ENCODE peak calls at places on chromosome 1, in seven cellular contexts. One of them, this sample, is unnamed.

GRCh38 chr1:56394298-56394697 is 185.1 kb downstream of the PLPP3 start:
- DNase-seq in AG04450: no peak
- DNase-seq in thyroid gland: peak; percentile 69
- DNase-seq in A549: no peak
- DNase-seq in kidney epithelial cell: no peak
- DNase-seq in NB4: no peak
- DNase-seq in adrenal gland: no peak
- DNase-seq in this sample: no peak

GRCh38 chr1:160108888-160109662 is 6.5 kb upstream of the ATP1A2 start:
- DNase-seq in AG04450: no peak
- DNase-seq in thyroid gland: peak; percentile 26
- DNase-seq in A549: peak; percentile 75
- DNase-seq in kidney epithelial cell: no peak
- DNase-seq in NB4: peak; percentile 68
- DNase-seq in adrenal gland: no peak
- DNase-seq in this sample: peak; percentile 58

GRCh38 chr1:227887697-227888403 is 59.9 kb downstream of the WNT9A start:
- DNase-seq in AG04450: no peak
- DNase-seq in thyroid gland: peak; percentile 62
- DNase-seq in A549: no peak
- DNase-seq in kidney epithelial cell: no peak
- DNase-seq in NB4: no peak
- DNase-seq in adrenal gland: no peak
- DNase-seq in this sample: peak; percentile 8

GRCh38 chr1:64624446-64624766 is 120.5 kb upstream of the RAVER2 start:
- DNase-seq in AG04450: no peak
- DNase-seq in thyroid gland: no peak
- DNase-seq in A549: no peak
- DNase-seq in kidney epithelial cell: peak; percentile 50
- DNase-seq in NB4: no peak
- DNase-seq in adrenal gland: no peak
- DNase-seq in this sample: no peak

GRCh38 chr1:7375329-7375728 is 395.8 kb upstream of the VAMP3 start:
- DNase-seq in AG04450: no peak
- DNase-seq in thyroid gland: no peak
- DNase-seq in A549: no peak
- DNase-seq in kidney epithelial cell: no peak
- DNase-seq in NB4: no peak
- DNase-seq in adrenal gland: no peak
- DNase-seq in this sample: no peak

GRCh38 chr1:113401067-113401466 is 10.8 kb downstream of the MAGI3 start:
- DNase-seq in AG04450: no peak
- DNase-seq in thyroid gland: no peak
- DNase-seq in A549: no peak
- DNase-seq in kidney epithelial cell: no peak
- DNase-seq in NB4: no peak
- DNase-seq in adrenal gland: no peak
- DNase-seq in this sample: no peak

GRCh38 chr1:226990133-226990716 is 50.1 kb downstream of the COQ8A start:
- DNase-seq in AG04450: no peak
- DNase-seq in thyroid gland: peak; percentile 43
- DNase-seq in A549: no peak
- DNase-seq in kidney epithelial cell: no peak
- DNase-seq in NB4: no peak
- DNase-seq in adrenal gland: peak; percentile 78
- DNase-seq in this sample: no peak

GRCh38 chr1:44029260-44029910 is 1.9 kb downstream of the SLC6A9 start:
- DNase-seq in AG04450: no peak
- DNase-seq in thyroid gland: peak; percentile 70
- DNase-seq in A549: peak; percentile 39
- DNase-seq in kidney epithelial cell: no peak
- DNase-seq in NB4: no peak
- DNase-seq in adrenal gland: peak; percentile 36
- DNase-seq in this sample: no peak

GRCh38 chr1:227372662-227373061 is 54.4 kb upstream of the CDC42BPA start:
- DNase-seq in AG04450: peak; percentile 20
- DNase-seq in thyroid gland: no peak
- DNase-seq in A549: peak; percentile 41
- DNase-seq in kidney epithelial cell: no peak
- DNase-seq in NB4: no peak
- DNase-seq in adrenal gland: no peak
- DNase-seq in this sample: no peak

GRCh38 chr1:31977361-31978131 is 36.1 kb upstream of the KHDRBS1 start:
- DNase-seq in AG04450: peak; percentile 20
- DNase-seq in thyroid gland: no peak
- DNase-seq in A549: peak; percentile 50
- DNase-seq in kidney epithelial cell: no peak
- DNase-seq in NB4: peak; percentile 44
- DNase-seq in adrenal gland: no peak
- DNase-seq in this sample: peak; percentile 46

GRCh38 chr1:90778487-90778886 is 61.4 kb upstream of the BARHL2 start:
- DNase-seq in AG04450: no peak
- DNase-seq in thyroid gland: no peak
- DNase-seq in A549: no peak
- DNase-seq in kidney epithelial cell: no peak
- DNase-seq in NB4: no peak
- DNase-seq in adrenal gland: no peak
- DNase-seq in this sample: no peak

GRCh38 chr1:187383366-187383765 is 554.6 kb downstream of the PLA2G4A start:
- DNase-seq in AG04450: no peak
- DNase-seq in thyroid gland: no peak
- DNase-seq in A549: no peak
- DNase-seq in kidney epithelial cell: no peak
- DNase-seq in NB4: peak; percentile 11
- DNase-seq in adrenal gland: no peak
- DNase-seq in this sample: no peak
- TF ChIP-seq CTCF in AG04450: no peak
- TF ChIP-seq CTCF in thyroid gland: no peak
- TF ChIP-seq CTCF in A549: no peak
- TF ChIP-seq CTCF in kidney epithelial cell: no peak
- TF ChIP-seq CTCF in NB4: peak; percentile 11
- TF ChIP-seq CTCF in adrenal gland: no peak
- TF ChIP-seq CTCF in this sample: no peak

GRCh38 chr1:172727275-172727674 is 68.4 kb downstream of the FASLG start:
- DNase-seq in AG04450: no peak
- DNase-seq in thyroid gland: no peak
- DNase-seq in A549: no peak
- DNase-seq in kidney epithelial cell: no peak
- DNase-seq in NB4: no peak
- DNase-seq in adrenal gland: no peak
- DNase-seq in this sample: no peak

GRCh38 chr1:172732427-172732826 is 73.5 kb downstream of the FASLG start:
- DNase-seq in AG04450: no peak
- DNase-seq in thyroid gland: no peak
- DNase-seq in A549: no peak
- DNase-seq in kidney epithelial cell: no peak
- DNase-seq in NB4: no peak
- DNase-seq in adrenal gland: no peak
- DNase-seq in this sample: no peak

GRCh38 chr1:172726740-172727139 is 67.8 kb downstream of the FASLG start:
- DNase-seq in AG04450: no peak
- DNase-seq in thyroid gland: no peak
- DNase-seq in A549: no peak
- DNase-seq in kidney epithelial cell: no peak
- DNase-seq in NB4: peak; percentile 72
- DNase-seq in adrenal gland: no peak
- DNase-seq in this sample: no peak

GRCh38 chr1:172724746-172725613 is 66.1 kb downstream of the FASLG start:
- DNase-seq in AG04450: no peak
- DNase-seq in thyroid gland: no peak
- DNase-seq in A549: no peak
- DNase-seq in kidney epithelial cell: no peak
- DNase-seq in NB4: peak; percentile 68
- DNase-seq in adrenal gland: no peak
- DNase-seq in this sample: no peak

GRCh38 chr1:172727956-172728603 is 69.2 kb downstream of the FASLG start:
- DNase-seq in AG04450: no peak
- DNase-seq in thyroid gland: no peak
- DNase-seq in A549: no peak
- DNase-seq in kidney epithelial cell: no peak
- DNase-seq in NB4: peak; percentile 76
- DNase-seq in adrenal gland: no peak
- DNase-seq in this sample: no peak
- TF ChIP-seq CTCF in AG04450: peak; percentile 44
- TF ChIP-seq CTCF in thyroid gland: peak; percentile 31
- TF ChIP-seq CTCF in A549: peak; percentile 28
- TF ChIP-seq CTCF in kidney epithelial cell: peak; percentile 49
- TF ChIP-seq CTCF in NB4: peak; percentile 76
- TF ChIP-seq CTCF in adrenal gland: peak; percentile 31
- TF ChIP-seq CTCF in this sample: peak; percentile 91

GRCh38 chr1:25247829-25248754 is 838 bp upstream of the RSRP1 start:
- DNase-seq in AG04450: no peak
- DNase-seq in thyroid gland: no peak
- DNase-seq in A549: no peak
- DNase-seq in kidney epithelial cell: no peak
- DNase-seq in NB4: no peak
- DNase-seq in adrenal gland: no peak
- DNase-seq in this sample: no peak
- TF ChIP-seq CTCF in AG04450: peak; percentile 17
- TF ChIP-seq CTCF in thyroid gland: no peak
- TF ChIP-seq CTCF in A549: no peak
- TF ChIP-seq CTCF in kidney epithelial cell: peak; percentile 31
- TF ChIP-seq CTCF in NB4: peak; percentile 40
- TF ChIP-seq CTCF in adrenal gland: no peak
- TF ChIP-seq CTCF in this sample: no peak

GRCh38 chr1:19232526-19232851 is 18.8 kb downstream of the EMC1 start:
- DNase-seq in AG04450: peak; percentile 27
- DNase-seq in thyroid gland: peak; percentile 30
- DNase-seq in A549: no peak
- DNase-seq in kidney epithelial cell: no peak
- DNase-seq in NB4: no peak
- DNase-seq in adrenal gland: peak; percentile 76
- DNase-seq in this sample: no peak
- TF ChIP-seq CTCF in AG04450: peak; percentile 46
- TF ChIP-seq CTCF in thyroid gland: no peak
- TF ChIP-seq CTCF in A549: no peak
- TF ChIP-seq CTCF in kidney epithelial cell: no peak
- TF ChIP-seq CTCF in NB4: no peak
- TF ChIP-seq CTCF in adrenal gland: peak; percentile 19
- TF ChIP-seq CTCF in this sample: no peak

GRCh38 chr1:219837994-219838294 is 90.4 kb downstream of the SLC30A10 start:
- DNase-seq in AG04450: no peak
- DNase-seq in thyroid gland: no peak
- DNase-seq in A549: no peak
- DNase-seq in kidney epithelial cell: no peak
- DNase-seq in NB4: no peak
- DNase-seq in adrenal gland: no peak
- DNase-seq in this sample: no peak

GRCh38 chr1:219834247-219834917 is 94.0 kb downstream of the SLC30A10 start:
- DNase-seq in AG04450: no peak
- DNase-seq in thyroid gland: no peak
- DNase-seq in A549: no peak
- DNase-seq in kidney epithelial cell: no peak
- DNase-seq in NB4: no peak
- DNase-seq in adrenal gland: no peak
- DNase-seq in this sample: no peak

GRCh38 chr1:219833214-219833816 is 95.0 kb downstream of the SLC30A10 start:
- DNase-seq in AG04450: no peak
- DNase-seq in thyroid gland: no peak
- DNase-seq in A549: no peak
- DNase-seq in kidney epithelial cell: no peak
- DNase-seq in NB4: no peak
- DNase-seq in adrenal gland: no peak
- DNase-seq in this sample: no peak

GRCh38 chr1:219837274-219837993 is 90.9 kb downstream of the SLC30A10 start:
- DNase-seq in AG04450: peak; percentile 10
- DNase-seq in thyroid gland: no peak
- DNase-seq in A549: peak; percentile 37
- DNase-seq in kidney epithelial cell: peak; percentile 5
- DNase-seq in NB4: peak; percentile 61
- DNase-seq in adrenal gland: peak; percentile 36
- DNase-seq in this sample: peak; percentile 51
- TF ChIP-seq CTCF in AG04450: peak; percentile 65
- TF ChIP-seq CTCF in thyroid gland: peak; percentile 62
- TF ChIP-seq CTCF in A549: peak; percentile 78
- TF ChIP-seq CTCF in kidney epithelial cell: peak; percentile 55
- TF ChIP-seq CTCF in NB4: peak; percentile 30
- TF ChIP-seq CTCF in adrenal gland: peak; percentile 55
- TF ChIP-seq CTCF in this sample: peak; percentile 61

GRCh38 chr1:12047120-12047876 is 15.8 kb upstream of the TNFRSF8 start:
- DNase-seq in AG04450: no peak
- DNase-seq in thyroid gland: no peak
- DNase-seq in A549: no peak
- DNase-seq in kidney epithelial cell: no peak
- DNase-seq in NB4: no peak
- DNase-seq in adrenal gland: no peak
- DNase-seq in this sample: no peak

GRCh38 chr1:12052008-12052573 is 11.0 kb upstream of the TNFRSF8 start:
- DNase-seq in AG04450: peak; percentile 62
- DNase-seq in thyroid gland: no peak
- DNase-seq in A549: peak; percentile 50
- DNase-seq in kidney epithelial cell: peak; percentile 65
- DNase-seq in NB4: peak; percentile 85
- DNase-seq in adrenal gland: peak; percentile 75
- DNase-seq in this sample: no peak

GRCh38 chr1:12048376-12048775 is 14.7 kb upstream of the TNFRSF8 start:
- DNase-seq in AG04450: no peak
- DNase-seq in thyroid gland: no peak
- DNase-seq in A549: no peak
- DNase-seq in kidney epithelial cell: no peak
- DNase-seq in NB4: no peak
- DNase-seq in adrenal gland: no peak
- DNase-seq in this sample: no peak

GRCh38 chr1:12051361-12051760 is 11.7 kb upstream of the TNFRSF8 start:
- DNase-seq in AG04450: no peak
- DNase-seq in thyroid gland: no peak
- DNase-seq in A549: no peak
- DNase-seq in kidney epithelial cell: no peak
- DNase-seq in NB4: no peak
- DNase-seq in adrenal gland: no peak
- DNase-seq in this sample: no peak

DNA sequence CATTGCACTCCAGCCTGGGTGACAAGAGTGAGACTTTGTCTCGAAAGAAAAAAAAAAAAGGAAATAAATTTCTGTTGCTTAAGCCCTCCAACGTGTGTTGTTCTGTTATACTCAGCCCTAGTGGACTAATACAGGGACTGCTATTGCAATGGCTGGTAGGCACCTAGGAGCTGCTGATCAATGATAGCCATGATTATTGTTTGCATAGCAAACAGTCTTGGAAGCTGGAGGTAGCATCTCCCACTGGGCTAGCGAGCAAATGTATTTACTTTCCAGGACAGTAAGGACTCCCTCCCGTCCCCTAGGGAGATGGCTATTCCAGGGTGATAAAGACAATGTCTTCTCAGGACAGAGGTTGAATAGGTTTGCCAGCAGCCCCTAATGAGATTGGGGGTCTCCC is 13.5 kb upstream of the TNFRSF8 start:
- DNase-seq in AG04450: no peak
- DNase-seq in thyroid gland: no peak
- DNase-seq in A549: no peak
- DNase-seq in kidney epithelial cell: no peak
- DNase-seq in NB4: no peak
- DNase-seq in adrenal gland: no peak
- DNase-seq in this sample: no peak
- TF ChIP-seq CTCF in AG04450: peak; percentile 16
- TF ChIP-seq CTCF in thyroid gland: no peak
- TF ChIP-seq CTCF in A549: no peak
- TF ChIP-seq CTCF in kidney epithelial cell: no peak
- TF ChIP-seq CTCF in NB4: no peak
- TF ChIP-seq CTCF in adrenal gland: no peak
- TF ChIP-seq CTCF in this sample: no peak

This sample was measured in endothelial cell.